ENCODE peak calls at places on chromosome 19, in four cellular contexts. D is cardiac muscle cell, H is thyroid gland, L is GM12864. T is an unnamed sample.

GRCh38 chr19:3667037-3667638 is 33.1 kb downstream of the PIP5K1C start:
- DNase-seq in L (no peak), D (no peak), H (no peak), T (no peak)

GRCh38 chr19:14023404-14024235 is 4.3 kb upstream of the RLN3 start:
- DNase-seq in L (no peak), H (peak; percentile 36), D (peak; percentile 65), T (no peak)

GRCh38 chr19:49968279-49968922 is 7.4 kb upstream of the SIGLEC11 start:
- DNase-seq in D (no peak), L (no peak), H (no peak), T (no peak)

GRCh38 chr19:50570997-50571396 is 2.8 kb upstream of the LRRC4B start:
- DNase-seq in D (no peak), H (no peak), L (no peak), T (no peak)

GRCh38 chr19:35454663-35455062 is 6.6 kb downstream of the FFAR2 start:
- DNase-seq in D (no peak), H (no peak), L (no peak), T (no peak)

GRCh38 chr19:11347546-11347945 is 1.2 kb downstream of the CCDC159 start:
- DNase-seq in H (no peak), D (no peak), L (no peak), T (no peak)

GRCh38 chr19:1361601-1362384 is 21.9 kb upstream of the NDUFS7 start:
- DNase-seq in H (no peak), D (no peak), L (no peak), T (no peak)

GRCh38 chr19:918481-919156 is 1.5 kb downstream of the KISS1R start:
- DNase-seq in H (no peak), D (peak; percentile 56), L (no peak), T (no peak)

GRCh38 chr19:33774751-33775150 is 21.9 kb upstream of the KCTD15 start:
- DNase-seq in H (no peak), L (no peak), D (no peak), T (no peak)

GRCh38 chr19:54462072-54462712 is 1.4 kb downstream of the LENG9 start:
- DNase-seq in D (no peak), H (no peak), L (no peak), T (no peak)

GRCh38 chr19:4472174-4472974 is at the start of gene HDGFL2:
- DNase-seq in H (no peak), D (no peak), L (no peak), T (no peak)

GRCh38 chr19:9834302-9834725 is 804 bp upstream of the PIN1 start:
- DNase-seq in D (no peak), L (no peak), H (no peak), T (no peak)

GRCh38 chr19:23991170-23991569 is 76.5 kb downstream of the ZNF726 start:
- DNase-seq in D (no peak), H (no peak), L (no peak), T (no peak)

GRCh38 chr19:49790866-49791265 is 22.2 kb downstream of the FUZ start:
- DNase-seq in D (no peak), H (no peak), L (no peak), T (no peak)

GRCh38 chr19:22634450-22634827 is 315 bp downstream of the ZNF492 start:
- DNase-seq in H (no peak), L (no peak), D (no peak), T (no peak)

GRCh38 chr19:22784051-22784450 is at the start of gene ZNF99:
- DNase-seq in D (no peak), L (no peak), H (peak; percentile 27), T (no peak)

GRCh38 chr19:16849168-16849567 is 20.0 kb downstream of the SIN3B start:
- DNase-seq in L (no peak), D (no peak), H (no peak), T (no peak)

GRCh38 chr19:32322541-32322940 is 22.9 kb upstream of the ZNF507 start:
- DNase-seq in D (no peak), H (no peak), L (no peak), T (no peak)

GRCh38 chr19:15028490-15028889 is 20.8 kb upstream of the CASP14 start:
- DNase-seq in L (no peak), H (no peak), D (no peak), T (no peak)

GRCh38 chr19:35353635-35354034 is 4.6 kb upstream of the FFAR3 start:
- DNase-seq in H (no peak), L (no peak), D (no peak), T (no peak)

GRCh38 chr19:51025401-51025800 is 1.0 kb downstream of the KLK11 start:
- DNase-seq in D (no peak), L (no peak), H (no peak), T (no peak)

GRCh38 chr19:50461066-50461875 is 15.0 kb upstream of the EMC10 start:
- DNase-seq in H (peak; percentile 55), D (peak; percentile 69), L (peak; percentile 66), T (no peak)

GRCh38 chr19:56347163-56347778 is 32.6 kb upstream of the ZSCAN5A start:
- DNase-seq in L (no peak), D (no peak), H (no peak), T (no peak)

GRCh38 chr19:56355517-56355916 is 37.8 kb downstream of the ZNF582 start:
- DNase-seq in D (no peak), H (no peak), L (no peak), T (no peak)

GRCh38 chr19:56348289-56348877 is 33.7 kb upstream of the ZSCAN5A start:
- DNase-seq in H (no peak), L (no peak), D (no peak), T (no peak)

GRCh38 chr19:56351208-56351607 is 36.6 kb upstream of the ZSCAN5A start:
- DNase-seq in H (no peak), L (no peak), D (no peak), T (no peak)

DNA sequence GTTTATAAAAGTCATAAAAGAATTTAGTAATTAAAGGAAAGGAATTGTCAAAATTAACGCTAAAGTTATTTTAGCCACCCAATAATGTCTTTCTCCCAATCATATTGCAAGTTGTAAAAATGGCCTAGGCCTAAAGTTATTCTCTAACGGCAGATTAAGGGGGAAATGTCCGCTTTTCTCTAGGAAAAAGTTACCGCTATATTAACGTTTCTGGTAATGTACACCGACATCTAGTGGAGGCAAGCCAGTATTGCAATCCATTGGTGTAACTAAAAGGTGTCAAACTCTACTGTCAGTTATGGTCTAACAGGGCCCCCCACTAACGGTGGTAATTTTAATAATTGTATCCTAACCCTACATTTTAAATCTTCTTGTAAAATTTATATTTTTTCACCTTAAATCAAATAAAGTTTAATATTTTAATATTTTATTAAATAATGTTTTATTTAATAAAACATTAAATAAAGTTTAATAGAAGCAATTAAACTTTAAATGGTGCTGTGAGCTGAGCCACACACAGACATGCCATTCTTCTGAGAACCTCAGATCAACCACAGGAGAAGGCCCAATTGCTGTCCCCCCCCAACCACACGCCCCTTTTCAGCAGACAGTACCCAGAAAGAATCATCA is 35.9 kb upstream of the ZSCAN5A start:
- DNase-seq in D (peak; percentile 56), L (no peak), H (peak; percentile 36), T (no peak)
- TF ChIP-seq CTCF in D (peak; percentile 90), L (peak; percentile 84), H (peak; percentile 63), T (peak; percentile 76)

DNA sequence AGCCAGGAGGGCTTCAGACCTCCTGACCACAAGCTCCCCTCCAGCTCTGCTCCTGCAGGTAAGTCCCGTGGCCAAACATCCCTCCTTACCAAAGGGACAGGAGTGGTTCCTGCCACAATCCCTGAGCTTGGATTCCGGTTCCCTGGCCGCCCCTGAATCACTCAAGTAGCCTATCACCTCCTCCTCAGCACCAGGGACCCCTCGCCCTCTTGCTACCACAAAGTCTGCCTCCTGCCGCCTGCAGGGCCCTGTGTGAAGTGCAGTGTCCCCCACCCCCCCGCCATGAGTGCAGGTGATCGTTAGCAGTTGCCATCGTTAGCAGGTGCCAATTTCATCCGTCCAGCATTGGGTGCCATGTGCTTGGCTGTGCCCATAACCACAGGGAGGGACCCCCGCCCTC is 40.8 kb upstream of the RANBP3 start:
- DNase-seq in D (peak; percentile 39), H (no peak), L (no peak), T (no peak)
- TF ChIP-seq CTCF in D (peak; percentile 34), H (no peak), L (peak; percentile 48), T (peak; percentile 15)

GRCh38 chr19:18798384-18799352 is 7.6 kb upstream of the COMP start:
- DNase-seq in D (no peak), H (no peak), L (no peak), T (no peak)
- TF ChIP-seq CTCF in D (no peak), H (no peak), L (no peak), T (no peak)

GRCh38 chr19:7469654-7470285 is 19.1 kb downstream of the PEX11G start:
- DNase-seq in L (no peak), H (no peak), D (no peak), T (no peak)

GRCh38 chr19:7468840-7469239 is 20.0 kb downstream of the PEX11G start:
- DNase-seq in H (no peak), L (no peak), D (no peak), T (no peak)

GRCh38 chr19:7470540-7471305 is 18.1 kb downstream of the PEX11G start:
- DNase-seq in H (no peak), D (no peak), L (no peak), T (no peak)

GRCh38 chr19:7475665-7476064 is 13.2 kb downstream of the PEX11G start:
- DNase-seq in L (no peak), H (no peak), D (no peak), T (no peak)

DNA sequence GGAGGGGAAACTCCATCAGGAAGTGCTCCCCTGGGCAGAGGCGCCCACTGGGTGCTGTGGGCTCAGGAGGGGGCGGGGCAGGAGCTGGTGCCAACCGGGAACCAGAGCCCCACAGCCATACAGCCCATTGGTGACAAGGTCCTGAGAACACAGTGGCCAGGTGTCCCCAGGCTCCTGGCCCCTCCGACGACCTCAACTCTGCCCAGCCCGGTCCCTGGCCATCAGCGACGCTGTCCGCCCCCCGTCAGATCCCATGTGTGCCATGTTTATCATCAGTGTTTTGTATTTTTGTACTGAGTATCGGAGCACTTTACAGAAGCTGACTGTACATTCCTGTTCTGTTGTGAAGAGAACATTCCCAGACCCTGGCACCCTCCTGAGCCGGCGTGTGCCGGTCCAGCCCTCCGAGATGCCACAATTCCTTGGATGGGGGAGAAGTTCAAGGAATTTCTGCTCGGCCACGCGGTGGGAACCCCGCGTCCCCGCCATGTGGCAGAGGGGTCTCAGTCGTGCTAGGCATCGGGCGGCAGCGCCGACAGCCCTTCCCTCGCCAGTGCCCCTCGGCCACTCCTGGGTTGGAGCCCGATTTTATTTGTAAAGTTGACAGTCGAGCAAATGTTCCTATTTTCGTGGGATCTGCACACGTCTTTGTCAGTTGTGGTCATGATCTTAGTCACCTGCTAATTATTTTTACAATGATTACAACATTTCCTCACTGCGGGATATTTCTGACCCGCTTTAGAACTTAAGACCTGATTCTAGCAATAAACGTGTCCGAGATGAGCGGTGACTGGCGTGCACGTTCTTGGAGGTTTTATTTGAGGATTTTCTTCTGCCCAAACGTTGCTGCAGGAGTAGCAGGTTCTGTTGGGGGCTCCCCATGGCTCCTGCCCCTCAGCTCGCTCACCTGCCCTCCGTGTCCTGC is 16.9 kb downstream of the PEX11G start:
- DNase-seq in L (no peak), H (no peak), D (no peak), T (no peak)
- TF ChIP-seq CTCF in L (no peak), H (no peak), D (no peak), T (no peak)

GRCh38 chr19:40807147-40808020 is 8.4 kb downstream of the EGLN2 start:
- DNase-seq in L (no peak), H (peak; percentile 39), D (peak; percentile 34), T (no peak)
- TF ChIP-seq CTCF in L (peak; percentile 34), H (no peak), D (peak; percentile 27), T (peak; percentile 41)

GRCh38 chr19:38441660-38442348 is 8.3 kb downstream of the RYR1 start:
- DNase-seq in D (peak; percentile 49), L (no peak), H (no peak), T (no peak)
- TF ChIP-seq CTCF in D (peak; percentile 17), L (peak; percentile 38), H (no peak), T (peak; percentile 9)

T was measured in osteocyte.